ENCODE peak calls at places on chromosomes 11 and 22, in seven cellular contexts. D is hepatocyte, A is IMR-90, G is thoracic aorta, F is choroid plexus epithelial cell, T is neural crest cell, B is RWPE1. M is an unnamed sample.

GRCh38 chr11:117885777-117886176 is 9.3 kb upstream of the FXYD6 start:
- DNase-seq in D (peak; percentile 81), B (no peak), F (peak; percentile 60), G (no peak), A (no peak), T (no peak), M (no peak)

GRCh38 chr11:107683807-107684206 is 28.0 kb downstream of the SLN start:
- DNase-seq in A (no peak), B (peak; percentile 16), G (no peak), T (no peak), F (no peak), D (no peak), M (no peak)

GRCh38 chr22:31540966-31541365 is 44.6 kb downstream of the SFI1 start:
- DNase-seq in B (no peak), A (no peak), T (no peak), G (no peak), F (no peak), D (no peak), M (no peak)

GRCh38 chr22:38115423-38116205 is 5.1 kb upstream of the BAIAP2L2 start:
- DNase-seq in F (no peak), T (no peak), G (no peak), A (no peak), B (no peak), D (peak; percentile 6), M (no peak)

GRCh38 chr22:17007257-17007656 is 765 bp downstream of the GAB4 start:
- DNase-seq in F (no peak), G (no peak), A (no peak), T (no peak), D (no peak), B (no peak), M (no peak)

GRCh38 chr11:108346451-108346850 is 120.9 kb downstream of the C11orf65 start:
- DNase-seq in D (no peak), A (no peak), G (no peak), B (no peak), T (no peak), F (no peak), M (no peak)

GRCh38 chr11:67484847-67485311 is 2.1 kb downstream of the AIP start:
- DNase-seq in B (no peak), D (no peak), G (no peak), A (no peak), T (no peak), F (no peak), M (no peak)

GRCh38 chr11:110184974-110185597 is 91.9 kb downstream of the ZC3H12C start:
- DNase-seq in G (no peak), A (peak; percentile 83), B (no peak), T (no peak), D (no peak), F (peak; percentile 99), M (no peak)

GRCh38 chr22:36757608-36758220 is 18.2 kb downstream of the IFT27 start:
- DNase-seq in G (no peak), A (peak; percentile 70), F (peak; percentile 81), D (peak; percentile 82), B (no peak), T (peak; percentile 68), M (peak; percentile 87)

DNA sequence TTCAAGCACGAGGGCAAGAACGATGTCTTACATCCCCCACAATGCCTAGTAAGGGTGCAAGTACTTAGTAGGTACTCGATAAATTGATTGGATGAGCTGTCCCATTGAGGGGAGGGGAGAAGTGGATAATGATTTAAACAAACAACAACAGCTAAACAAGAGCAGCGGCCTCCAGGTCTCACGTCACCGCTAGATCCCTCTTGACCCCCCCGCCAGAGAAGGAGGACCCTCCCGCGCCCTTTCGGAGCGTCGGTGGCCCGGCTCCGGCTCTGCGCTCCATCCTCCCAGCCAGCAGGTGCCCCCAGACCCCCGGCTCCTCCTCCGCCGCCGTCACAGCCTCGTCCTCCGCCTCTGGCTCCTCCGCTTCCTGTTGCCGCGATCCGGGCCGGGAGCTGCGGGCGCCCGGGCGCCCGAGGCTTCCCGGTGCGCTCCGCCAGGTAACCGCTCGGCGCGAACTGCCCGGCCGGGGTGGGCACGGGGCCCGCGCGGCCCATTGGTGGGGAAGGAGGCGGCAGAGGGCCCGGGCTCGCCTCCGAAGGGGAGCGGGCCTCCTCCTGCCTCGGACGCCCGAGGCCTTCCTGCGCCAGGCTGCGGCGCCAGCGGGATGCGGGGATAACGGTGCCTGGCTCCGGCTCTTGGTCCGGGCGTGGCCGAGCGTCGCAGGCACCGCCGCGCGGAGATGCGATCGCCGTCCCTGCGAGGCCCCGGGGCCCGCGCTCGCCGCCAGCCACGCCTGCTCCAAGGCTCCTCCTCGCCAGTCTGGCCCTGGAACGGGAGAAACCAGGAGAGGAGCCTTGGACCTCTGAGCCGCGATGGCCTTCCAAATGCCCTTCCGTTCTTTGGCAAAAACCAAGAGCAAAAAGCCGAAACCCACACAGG is at the start of gene TLCD5:
- DNase-seq in G (no peak), D (peak; percentile 88), T (peak; percentile 75), A (peak; percentile 68), F (peak; percentile 76), B (no peak), M (peak; percentile 71)
- TF ChIP-seq CTCF in G (no peak), D (peak; percentile 32), T (peak; percentile 24), A (peak; percentile 31), F (peak; percentile 31), B (peak; percentile 19), M (no peak)

GRCh38 chr22:32649515-32650200 is 151.8 kb upstream of the TIMP3 start:
- DNase-seq in B (no peak), G (peak; percentile 16), D (peak; percentile 34), A (peak; percentile 81), F (no peak), T (no peak), M (no peak)

GRCh38 chr22:32643246-32643645 is 158.3 kb upstream of the TIMP3 start:
- DNase-seq in G (no peak), T (no peak), B (no peak), D (no peak), F (no peak), A (no peak), M (no peak)

GRCh38 chr22:32646476-32646875 is 155.0 kb upstream of the TIMP3 start:
- DNase-seq in F (no peak), B (no peak), G (no peak), A (no peak), T (no peak), D (no peak), M (no peak)

GRCh38 chr22:32648486-32648885 is 153.0 kb upstream of the TIMP3 start:
- DNase-seq in B (no peak), G (no peak), F (no peak), A (no peak), D (no peak), T (no peak), M (no peak)

GRCh38 chr22:32644252-32645100 is 157.0 kb upstream of the TIMP3 start:
- DNase-seq in D (peak; percentile 69), G (no peak), B (peak; percentile 82), F (peak; percentile 78), A (peak; percentile 59), T (no peak), M (peak; percentile 13)
- TF ChIP-seq CTCF in D (no peak), G (no peak), B (no peak), F (peak; percentile 7), A (no peak), T (no peak), M (no peak)

DNA sequence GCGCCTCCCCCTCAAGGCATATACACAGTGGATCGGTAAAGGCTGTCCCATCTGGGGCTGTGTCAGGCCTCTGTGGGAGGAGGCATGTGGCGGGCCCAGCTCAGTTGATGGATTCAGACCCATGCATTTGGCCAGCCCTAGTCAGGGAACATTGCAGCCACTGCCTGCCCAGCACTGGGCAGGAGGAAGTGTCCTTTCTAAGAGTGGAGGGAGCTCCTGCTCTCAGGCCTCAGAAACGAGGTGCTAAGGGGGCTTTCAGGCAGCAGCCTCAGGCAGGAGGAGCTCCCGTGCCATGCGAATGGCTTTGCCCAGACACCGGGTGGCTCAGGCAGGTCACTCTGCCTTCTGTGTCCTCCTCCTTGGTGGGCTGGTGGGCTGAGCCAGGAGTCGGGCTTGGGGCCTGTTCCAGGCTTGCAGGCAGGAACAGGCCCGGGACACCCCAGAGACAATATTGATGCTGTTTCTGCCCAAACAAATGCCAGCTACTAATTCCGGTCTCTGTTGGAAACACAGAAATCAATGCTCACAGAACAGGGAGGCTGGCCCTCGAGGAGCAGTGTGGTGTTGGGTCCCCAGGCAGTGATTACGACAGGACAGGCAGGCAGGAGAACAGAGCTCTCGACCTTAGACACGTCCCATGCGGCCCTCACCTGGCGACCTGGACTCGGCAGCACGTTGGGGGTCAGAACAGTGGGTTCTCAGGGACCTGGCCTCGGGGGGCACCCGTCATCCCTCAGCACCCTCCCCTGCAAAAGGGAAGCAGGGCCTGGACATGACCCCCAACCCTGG is 42.3 kb upstream of the CCDC188 start:
- DNase-seq in F (no peak), T (no peak), B (no peak), D (no peak), G (no peak), A (no peak), M (no peak)
- TF ChIP-seq CTCF in F (no peak), T (no peak), B (no peak), D (no peak), G (no peak), A (no peak), M (no peak)

GRCh38 chr11:82315093-82315492 is 418.6 kb downstream of the FAM181B start:
- DNase-seq in G (no peak), T (peak; percentile 20), F (no peak), B (peak; percentile 6), A (no peak), D (peak; percentile 65), M (no peak)
- TF ChIP-seq CTCF in G (no peak), T (peak; percentile 75), F (peak; percentile 4), B (no peak), A (no peak), D (peak; percentile 72), M (no peak)

GRCh38 chr11:85165819-85166218 is 461.3 kb downstream of the DLG2 start:
- DNase-seq in F (no peak), B (no peak), G (no peak), A (no peak), D (no peak), T (no peak), M (no peak)

GRCh38 chr11:85170184-85170583 is 457.0 kb downstream of the DLG2 start:
- DNase-seq in T (no peak), F (peak; percentile 63), B (peak; percentile 10), A (peak; percentile 43), G (no peak), D (peak; percentile 37), M (peak; percentile 7)

GRCh38 chr11:85167471-85167870 is 459.7 kb downstream of the DLG2 start:
- DNase-seq in F (no peak), A (no peak), T (no peak), G (no peak), D (no peak), B (no peak), M (no peak)

GRCh38 chr11:85167038-85167437 is 460.1 kb downstream of the DLG2 start:
- DNase-seq in D (no peak), T (no peak), G (no peak), B (no peak), F (no peak), A (peak; percentile 1), M (no peak)

DNA sequence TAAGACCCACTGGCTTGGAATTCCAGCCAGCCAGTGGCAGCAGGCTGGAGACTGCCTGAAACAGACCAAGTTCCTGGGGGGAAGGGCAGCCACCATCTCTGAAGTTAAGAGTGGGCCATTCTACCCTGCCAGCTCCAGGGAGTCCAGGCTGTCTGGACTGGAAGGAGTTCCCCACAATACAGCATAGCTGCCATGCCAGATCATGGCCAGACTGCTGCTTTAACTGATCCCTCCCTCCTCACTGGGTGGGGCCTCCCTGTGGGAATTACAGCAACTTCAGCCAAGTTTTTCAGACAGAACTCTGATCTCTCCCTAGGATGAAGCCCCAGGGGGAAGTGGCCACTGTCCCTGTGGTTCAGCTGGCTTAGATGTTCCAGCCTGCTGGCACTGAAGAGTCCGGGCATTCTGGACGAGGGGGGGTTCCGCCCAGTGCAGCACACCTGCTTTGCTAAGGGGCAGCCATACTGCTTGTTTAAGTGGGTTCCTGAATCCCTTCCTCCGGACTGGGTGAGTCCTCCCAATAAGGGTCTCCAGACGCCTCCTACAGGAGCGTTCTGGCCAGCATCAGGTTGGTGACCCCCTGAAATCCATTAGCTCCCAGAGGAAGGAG is 455.4 kb downstream of the DLG2 start:
- DNase-seq in A (no peak), T (no peak), B (no peak), G (no peak), D (no peak), F (peak; percentile 12), M (no peak)
- TF ChIP-seq CTCF in A (no peak), T (no peak), B (no peak), G (no peak), D (no peak), F (no peak), M (no peak)

M was measured in Calu3.